ENCODE peak calls at places on chromosomes 5 and 9, in ten cellular contexts. L is activated CD8-positive, alpha-beta memory T cell treated with anti-CD3 and anti-CD28 coated beads for 1 hour; N is amniotic stem cell; O is upper lobe of right lung; C is NCI-H1105; T is stimulated activated CD4-positive, alpha-beta T cell treated with anti-CD3 and anti-CD28 coated beads, TNF-alpha, amount 100 ng/mL, for 48 hours; P is BE2C; I is ELF-1; J is breast epithelium; H is germinal center. Q is an unnamed sample.

GRCh38 chr9:35728041-35728971 is 3.7 kb downstream of the TLN1 start:
- DNase-seq in P (no peak), J (no peak), L (no peak), I (peak), N (peak), T (no peak), H (no peak), O (peak), C (no peak), Q (peak)

GRCh38 chr5:10990626-10991025 is 229.6 kb upstream of the DAP start:
- DNase-seq in C (no peak), T (no peak), H (no peak), I (no peak), O (no peak), L (no peak), N (no peak), P (no peak), J (no peak), Q (no peak)

GRCh38 chr5:121758640-121759039 is 93.0 kb upstream of the FTMT start:
- DNase-seq in O (no peak), I (peak), T (no peak), J (no peak), N (no peak), L (no peak), C (no peak), P (no peak), H (no peak), Q (no peak)

GRCh38 chr5:91906027-91906426 is 522.9 kb upstream of the ARRDC3 start:
- DNase-seq in H (no peak), J (no peak), C (no peak), L (no peak), N (no peak), T (no peak), I (no peak), P (no peak), O (no peak), Q (no peak)

GRCh38 chr5:133943475-133943817 is 25.0 kb downstream of the C5orf15 start:
- DNase-seq in N (no peak), J (no peak), C (no peak), T (no peak), H (no peak), P (no peak), I (no peak), O (no peak), L (no peak), Q (no peak)

GRCh38 chr5:10921176-10921575 is 160.1 kb upstream of the DAP start:
- DNase-seq in L (no peak), H (no peak), C (no peak), J (no peak), I (no peak), P (no peak), N (no peak), O (no peak), T (no peak), Q (no peak)

GRCh38 chr5:107919969-107920368 is 249.2 kb upstream of the EFNA5 start:
- DNase-seq in C (no peak), P (no peak), T (no peak), L (no peak), J (no peak), H (no peak), N (no peak), I (no peak), O (no peak), Q (no peak)

GRCh38 chr9:109499631-109500120 is 1.6 kb upstream of the PTPN3 start:
- DNase-seq in I (peak), C (peak), N (peak), J (peak), O (peak), H (no peak), P (peak), T (no peak), L (no peak), Q (peak)

GRCh38 chr5:60377826-60378225 is 322.1 kb downstream of the DEPDC1B start:
- DNase-seq in L (no peak), N (no peak), T (no peak), H (no peak), J (no peak), O (no peak), C (no peak), I (no peak), P (no peak), Q (no peak)

GRCh38 chr5:164345173-164345572 is 839.8 kb downstream of the MAT2B start:
- DNase-seq in J (no peak), C (peak), I (no peak), H (no peak), N (peak), T (no peak), P (peak), L (no peak), O (no peak), Q (no peak)

GRCh38 chr5:179792612-179793469 is 945 bp upstream of the LTC4S start:
- DNase-seq in O (no peak), P (no peak), T (no peak), L (no peak), J (no peak), N (no peak), C (no peak), H (no peak), I (no peak), Q (no peak)

GRCh38 chr9:99030082-99030481 is 74.8 kb upstream of the TGFBR1 start:
- DNase-seq in I (no peak), C (no peak), H (no peak), L (no peak), T (no peak), J (no peak), O (no peak), N (peak), P (no peak), Q (no peak)